ENCODE peak calls at places on chromosomes 3 and 15, in five cellular contexts. One of them, this sample, is unnamed.

GRCh38 chr3:169430687-169431404 is 232.7 kb downstream of the MECOM start:
- DNase-seq in MCF 10A: peak
- DNase-seq in GM12865: peak
- DNase-seq in GM12864: no peak
- DNase-seq in DND-41: no peak
- DNase-seq in this sample: no peak

GRCh38 chr3:45145681-45146614 is at the start of gene CDCP1:
- DNase-seq in MCF 10A: peak
- DNase-seq in GM12865: no peak
- DNase-seq in GM12864: no peak
- DNase-seq in DND-41: no peak
- DNase-seq in this sample: peak

GRCh38 chr3:49754536-49754935 is 30.8 kb upstream of the GMPPB start:
- DNase-seq in MCF 10A: no peak
- DNase-seq in GM12865: no peak
- DNase-seq in GM12864: no peak
- DNase-seq in DND-41: no peak
- DNase-seq in this sample: no peak

GRCh38 chr3:81816473-81817260 is 55.2 kb upstream of the GBE1 start:
- DNase-seq in MCF 10A: no peak
- DNase-seq in GM12865: peak
- DNase-seq in GM12864: peak
- DNase-seq in DND-41: peak
- DNase-seq in this sample: peak

GRCh38 chr3:162165346-162165745 is 668.7 kb downstream of the OTOL1 start:
- DNase-seq in MCF 10A: no peak
- DNase-seq in GM12865: no peak
- DNase-seq in GM12864: no peak
- DNase-seq in DND-41: no peak
- DNase-seq in this sample: peak

GRCh38 chr3:40109641-40110490 is 199.6 kb upstream of the EIF1B start:
- DNase-seq in MCF 10A: peak
- DNase-seq in GM12865: no peak
- DNase-seq in GM12864: no peak
- DNase-seq in DND-41: no peak
- DNase-seq in this sample: no peak

GRCh38 chr3:113746955-113747718 is at the start of gene ATP6V1A:
- DNase-seq in MCF 10A: no peak
- DNase-seq in GM12865: peak
- DNase-seq in GM12864: no peak
- DNase-seq in DND-41: peak
- DNase-seq in this sample: peak

GRCh38 chr3:168248383-168249047 is 152.8 kb upstream of the GOLIM4 start:
- DNase-seq in MCF 10A: peak
- DNase-seq in GM12865: peak
- DNase-seq in GM12864: no peak
- DNase-seq in DND-41: no peak
- DNase-seq in this sample: peak

GRCh38 chr3:71728632-71729342 is 3.6 kb upstream of the EIF4E3 start:
- DNase-seq in MCF 10A: no peak
- DNase-seq in GM12865: peak
- DNase-seq in GM12864: no peak
- DNase-seq in DND-41: peak
- DNase-seq in this sample: no peak

GRCh38 chr3:115961390-115961789 is 338.1 kb downstream of the GAP43 start:
- DNase-seq in MCF 10A: no peak
- DNase-seq in GM12865: no peak
- DNase-seq in GM12864: no peak
- DNase-seq in DND-41: no peak
- DNase-seq in this sample: no peak

GRCh38 chr15:80618666-80619481 is 76.2 kb upstream of the ABHD17C start:
- DNase-seq in MCF 10A: no peak
- DNase-seq in GM12865: no peak
- DNase-seq in GM12864: no peak
- DNase-seq in DND-41: no peak
- DNase-seq in this sample: no peak

GRCh38 chr3:105747621-105748165 is 121.1 kb downstream of the CBLB start:
- DNase-seq in MCF 10A: no peak
- DNase-seq in GM12865: no peak
- DNase-seq in GM12864: no peak
- DNase-seq in DND-41: no peak
- DNase-seq in this sample: no peak

GRCh38 chr3:79038057-79038456 is 729.7 kb downstream of the ROBO1 start:
- DNase-seq in MCF 10A: no peak
- DNase-seq in GM12865: no peak
- DNase-seq in GM12864: no peak
- DNase-seq in DND-41: no peak
- DNase-seq in this sample: no peak

GRCh38 chr3:71225951-71226564 is 357.5 kb downstream of the FOXP1 start:
- DNase-seq in MCF 10A: no peak
- DNase-seq in GM12865: peak
- DNase-seq in GM12864: no peak
- DNase-seq in DND-41: no peak
- DNase-seq in this sample: no peak

GRCh38 chr15:99564221-99565030 is 1.4 kb upstream of the MEF2A start:
- DNase-seq in MCF 10A: no peak
- DNase-seq in GM12865: peak
- DNase-seq in GM12864: no peak
- DNase-seq in DND-41: no peak
- DNase-seq in this sample: peak

GRCh38 chr3:10729439-10729838 is 86.6 kb upstream of the SLC6A11 start:
- DNase-seq in MCF 10A: no peak
- DNase-seq in GM12865: no peak
- DNase-seq in GM12864: no peak
- DNase-seq in DND-41: no peak
- DNase-seq in this sample: no peak

GRCh38 chr3:164677317-164677716 is 401.0 kb downstream of the SI start:
- DNase-seq in MCF 10A: no peak
- DNase-seq in GM12865: no peak
- DNase-seq in GM12864: no peak
- DNase-seq in DND-41: no peak
- DNase-seq in this sample: no peak

GRCh38 chr3:164679245-164679644 is 399.1 kb downstream of the SI start:
- DNase-seq in MCF 10A: no peak
- DNase-seq in GM12865: no peak
- DNase-seq in GM12864: no peak
- DNase-seq in DND-41: no peak
- DNase-seq in this sample: no peak

DNA sequence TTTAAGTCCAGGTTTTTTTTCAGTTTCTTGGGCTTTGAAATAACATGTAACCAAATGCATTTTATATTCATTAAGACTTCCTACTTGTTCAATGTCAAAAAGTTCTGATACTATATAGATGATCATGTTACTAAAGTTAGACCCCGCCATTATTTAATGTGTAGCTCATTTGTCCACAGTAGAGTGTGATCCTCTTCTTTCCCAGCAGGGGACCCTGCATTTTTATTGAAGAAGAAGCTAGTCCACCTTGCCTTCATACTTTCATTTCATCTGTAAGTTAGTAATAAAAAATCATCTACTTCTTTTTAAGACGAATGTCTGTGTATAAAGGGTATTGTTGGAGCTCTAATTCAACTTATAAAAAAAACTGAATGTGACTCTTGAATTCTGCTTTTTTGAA is 404.6 kb downstream of the SI start:
- DNase-seq in MCF 10A: peak
- DNase-seq in GM12865: no peak
- DNase-seq in GM12864: no peak
- DNase-seq in DND-41: no peak
- DNase-seq in this sample: no peak
- TF ChIP-seq CTCF in MCF 10A: no peak
- TF ChIP-seq CTCF in GM12865: no peak
- TF ChIP-seq CTCF in GM12864: no peak
- TF ChIP-seq CTCF in DND-41: no peak
- TF ChIP-seq CTCF in this sample: no peak

DNA sequence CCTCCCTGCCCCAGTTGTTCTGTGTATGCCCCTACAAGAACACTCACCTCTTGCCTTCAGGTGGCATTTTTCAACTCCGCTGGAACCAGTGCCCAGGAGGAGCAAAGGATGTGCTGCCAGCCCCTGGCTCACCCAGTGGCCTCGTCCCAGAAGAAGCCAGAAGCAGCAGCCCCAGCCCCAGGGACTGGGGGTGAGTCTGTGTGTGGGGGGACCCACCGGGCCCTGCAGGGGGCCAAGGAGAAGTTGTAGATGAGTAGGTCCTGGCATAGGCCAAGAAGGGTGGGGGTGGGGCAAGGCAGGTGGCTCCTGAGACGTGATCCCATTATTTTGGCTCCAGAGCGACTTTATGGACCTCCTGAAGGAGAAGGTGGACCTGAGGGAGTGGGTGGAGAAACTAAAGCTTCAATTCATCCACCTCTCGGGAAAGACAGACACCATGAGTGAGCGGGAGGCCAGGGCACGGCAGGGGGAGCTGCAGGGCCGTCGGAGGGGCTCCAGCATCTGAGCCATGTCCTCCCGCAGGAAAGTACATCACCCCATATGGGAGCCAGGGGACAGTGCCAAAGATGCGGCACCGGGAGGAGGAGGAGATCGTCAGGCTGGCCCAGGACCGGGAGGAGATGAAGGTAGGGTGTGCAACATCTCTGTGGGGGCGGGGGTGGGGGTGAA is 29.3 kb downstream of the NGRN start:
- DNase-seq in MCF 10A: no peak
- DNase-seq in GM12865: no peak
- DNase-seq in GM12864: no peak
- DNase-seq in DND-41: no peak
- DNase-seq in this sample: no peak
- TF ChIP-seq CTCF in MCF 10A: no peak
- TF ChIP-seq CTCF in GM12865: no peak
- TF ChIP-seq CTCF in GM12864: no peak
- TF ChIP-seq CTCF in DND-41: no peak
- TF ChIP-seq CTCF in this sample: no peak

GRCh38 chr15:31263751-31264533 is 62.7 kb upstream of the KLF13 start:
- DNase-seq in MCF 10A: peak
- DNase-seq in GM12865: peak
- DNase-seq in GM12864: peak
- DNase-seq in DND-41: peak
- DNase-seq in this sample: no peak
- TF ChIP-seq CTCF in MCF 10A: no peak
- TF ChIP-seq CTCF in GM12865: no peak
- TF ChIP-seq CTCF in GM12864: no peak
- TF ChIP-seq CTCF in DND-41: peak
- TF ChIP-seq CTCF in this sample: no peak

DNA sequence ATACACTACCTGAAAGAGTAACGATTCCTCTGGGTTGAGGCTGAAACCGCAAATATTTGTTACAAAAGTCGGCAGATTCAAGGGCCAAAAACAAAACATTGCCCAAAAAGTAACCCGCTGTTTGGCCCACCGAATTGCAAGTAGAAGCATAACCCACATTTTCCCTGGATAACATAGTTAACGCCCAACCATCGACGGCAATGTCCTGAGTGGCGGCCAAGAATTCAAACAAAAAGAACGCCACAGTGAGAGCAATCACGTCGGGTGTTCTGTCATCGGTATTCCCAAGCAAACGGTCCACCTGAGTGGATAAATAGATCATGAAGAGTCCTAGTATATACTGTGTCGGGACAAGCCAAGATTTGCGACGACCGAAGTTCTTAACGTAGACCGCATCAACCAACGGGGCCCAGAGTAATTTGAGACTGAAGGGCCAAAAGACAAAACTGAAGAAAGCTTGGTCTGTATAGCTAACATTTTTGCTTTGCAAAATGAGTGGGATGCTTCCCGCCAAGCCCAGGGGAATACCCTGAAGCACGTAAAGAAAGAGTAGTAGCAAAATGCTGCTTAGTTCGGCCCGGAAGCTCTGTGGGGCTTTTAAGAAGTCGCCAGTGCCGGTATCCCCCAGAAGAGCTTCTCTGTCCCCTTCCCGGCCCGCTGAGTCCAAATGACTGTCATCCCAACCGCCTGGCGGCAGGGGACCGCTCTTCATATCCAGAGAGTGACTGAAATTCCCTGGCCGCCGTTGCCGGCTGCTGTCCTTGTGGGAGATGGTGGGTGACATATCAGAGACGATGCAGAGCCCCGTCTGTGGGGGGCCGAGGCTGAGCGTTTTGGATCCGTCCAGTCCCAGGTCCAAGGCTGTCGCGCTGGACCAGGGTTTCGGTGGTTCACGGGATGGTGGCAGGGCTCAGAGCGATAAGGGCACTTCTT is 747 bp downstream of the SLC33A1 start:
- DNase-seq in MCF 10A: peak
- DNase-seq in GM12865: peak
- DNase-seq in GM12864: no peak
- DNase-seq in DND-41: peak
- DNase-seq in this sample: peak
- TF ChIP-seq CTCF in MCF 10A: no peak
- TF ChIP-seq CTCF in GM12865: no peak
- TF ChIP-seq CTCF in GM12864: no peak
- TF ChIP-seq CTCF in DND-41: no peak
- TF ChIP-seq CTCF in this sample: no peak

GRCh38 chr3:119428538-119428937 is 34.9 kb downstream of the TMEM39A start:
- DNase-seq in MCF 10A: no peak
- DNase-seq in GM12865: peak
- DNase-seq in GM12864: no peak
- DNase-seq in DND-41: no peak
- DNase-seq in this sample: no peak
- TF ChIP-seq CTCF in MCF 10A: no peak
- TF ChIP-seq CTCF in GM12865: no peak
- TF ChIP-seq CTCF in GM12864: no peak
- TF ChIP-seq CTCF in DND-41: no peak
- TF ChIP-seq CTCF in this sample: no peak

DNA sequence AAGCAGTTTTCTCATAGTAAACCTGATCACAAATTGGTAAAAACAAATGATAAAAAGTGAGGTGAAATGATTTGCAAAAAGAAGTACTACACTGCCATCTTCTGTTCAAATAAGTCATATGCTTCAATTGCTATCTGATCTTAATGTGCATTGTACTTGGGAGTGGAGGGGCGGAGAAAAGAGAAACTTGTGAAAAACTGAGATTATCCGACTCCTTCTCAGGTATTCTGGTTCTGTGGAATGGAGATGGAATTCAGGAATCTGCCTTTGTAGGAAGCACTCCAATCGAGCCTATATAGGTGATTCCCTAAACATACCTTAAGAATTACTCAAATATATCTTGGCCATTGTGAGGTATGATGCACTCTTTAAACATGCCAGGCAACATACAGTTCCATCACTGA is 180.6 kb downstream of the CHL1 start:
- DNase-seq in MCF 10A: peak
- DNase-seq in GM12865: peak
- DNase-seq in GM12864: peak
- DNase-seq in DND-41: no peak
- DNase-seq in this sample: peak
- TF ChIP-seq CTCF in MCF 10A: peak
- TF ChIP-seq CTCF in GM12865: peak
- TF ChIP-seq CTCF in GM12864: peak
- TF ChIP-seq CTCF in DND-41: peak
- TF ChIP-seq CTCF in this sample: peak

GRCh38 chr3:139937674-139938279 is 2.8 kb downstream of the CLSTN2 start:
- DNase-seq in MCF 10A: peak
- DNase-seq in GM12865: peak
- DNase-seq in GM12864: no peak
- DNase-seq in DND-41: peak
- DNase-seq in this sample: peak
- TF ChIP-seq CTCF in MCF 10A: peak
- TF ChIP-seq CTCF in GM12865: peak
- TF ChIP-seq CTCF in GM12864: peak
- TF ChIP-seq CTCF in DND-41: peak
- TF ChIP-seq CTCF in this sample: peak

This sample was measured in GM20000.